ENCODE peak calls at places on chromosomes 13 and 19, in nine cellular contexts. W, E, K, R, I, Q, T, C and X are unnamed samples.

GRCh38 chr13:39531646-39532045 is 71.3 kb downstream of the LHFPL6 start:
- DNase-seq in W (no peak), E (no peak), K (no peak), R (no peak), I (no peak), Q (no peak), T (no peak), C (no peak), X (no peak)

GRCh38 chr19:40267601-40267997 is 17.5 kb downstream of the AKT2 start:
- DNase-seq in W (no peak), E (no peak), K (no peak), R (no peak), I (no peak), Q (no peak), T (no peak), C (no peak), X (no peak)

GRCh38 chr13:84616864-84617263 is 734.6 kb upstream of the SLITRK1 start:
- DNase-seq in W (no peak), E (no peak), K (no peak), R (no peak), I (no peak), Q (no peak), T (no peak), C (no peak), X (no peak)

GRCh38 chr19:10773969-10774368 is 56.1 kb downstream of the DNM2 start:
- DNase-seq in W (no peak), E (no peak), K (no peak), R (no peak), I (no peak), Q (no peak), T (no peak), C (no peak), X (no peak)

GRCh38 chr13:32902898-32903297 is 113.3 kb upstream of the KL start:
- DNase-seq in W (no peak), E (peak; percentile 88), K (peak; percentile 44), R (peak; percentile 28), I (no peak), Q (no peak), T (no peak), C (no peak), X (no peak)

GRCh38 chr13:85265296-85265695 is 533.9 kb downstream of the SLITRK6 start:
- DNase-seq in W (no peak), E (no peak), K (no peak), R (no peak), I (no peak), Q (no peak), T (no peak), C (no peak), X (no peak)

GRCh38 chr13:51557875-51558604 is 26.2 kb upstream of the WDFY2 start:
- DNase-seq in W (no peak), E (no peak), K (no peak), R (no peak), I (no peak), Q (no peak), T (no peak), C (no peak), X (no peak)

GRCh38 chr13:29569253-29570057 is 26.0 kb downstream of the SLC7A1 start:
- DNase-seq in W (no peak), E (no peak), K (peak; percentile 85), R (no peak), I (no peak), Q (peak; percentile 52), T (no peak), C (no peak), X (peak; percentile 67)

GRCh38 chr19:8361921-8362793 is 1.8 kb upstream of the ANGPTL4 start:
- DNase-seq in W (no peak), E (peak; percentile 99), K (peak; percentile 98), R (no peak), I (peak; percentile 98), Q (peak; percentile 84), T (peak; percentile 97), C (no peak), X (peak; percentile 97)

GRCh38 chr13:29382021-29382420 is 213.5 kb downstream of the SLC7A1 start:
- DNase-seq in W (no peak), E (no peak), K (no peak), R (no peak), I (peak; percentile 81), Q (no peak), T (no peak), C (no peak), X (no peak)

GRCh38 chr19:42028304-42029216 is 34.5 kb upstream of the ATP1A3 start:
- DNase-seq in W (peak; percentile 98), E (no peak), K (no peak), R (peak; percentile 85), I (no peak), Q (peak; percentile 65), T (no peak), C (peak; percentile 80), X (no peak)

GRCh38 chr19:32976223-32976805 is 4.3 kb downstream of the FAAP24 start:
- DNase-seq in W (peak; percentile 89), E (peak; percentile 76), K (peak; percentile 85), R (peak; percentile 85), I (no peak), Q (peak; percentile 60), T (peak; percentile 71), C (peak; percentile 56), X (peak; percentile 32)

GRCh38 chr19:28066988-28067387 is 1146.0 kb downstream of the UQCRFS1 start:
- DNase-seq in W (no peak), E (no peak), K (no peak), R (no peak), I (no peak), Q (no peak), T (no peak), C (no peak), X (no peak)

GRCh38 chr19:46716013-46716671 is 772 bp downstream of the PRKD2 start:
- DNase-seq in W (peak; percentile 77), E (peak; percentile 77), K (peak; percentile 39), R (peak; percentile 75), I (no peak), Q (peak; percentile 82), T (no peak), C (peak; percentile 60), X (no peak)

GRCh38 chr13:107203146-107203847 is 635.4 kb upstream of the ARGLU1 start:
- DNase-seq in W (peak; percentile 60), E (no peak), K (no peak), R (peak; percentile 82), I (no peak), Q (peak; percentile 38), T (no peak), C (peak; percentile 6), X (no peak)

GRCh38 chr13:51770681-51771417 is 33.1 kb downstream of the DHRS12 start:
- DNase-seq in W (no peak), E (no peak), K (peak; percentile 73), R (no peak), I (peak; percentile 5), Q (no peak), T (no peak), C (no peak), X (no peak)

GRCh38 chr19:51422053-51422448 is 4.6 kb upstream of the SIGLEC10 start:
- DNase-seq in W (peak; percentile 100), E (peak; percentile 73), K (peak; percentile 86), R (peak; percentile 97), I (no peak), Q (peak; percentile 91), T (peak; percentile 89), C (peak; percentile 95), X (peak; percentile 26)

GRCh38 chr13:113092776-113093579 is 12.6 kb upstream of the F7 start:
- DNase-seq in W (no peak), E (no peak), K (no peak), R (no peak), I (no peak), Q (no peak), T (no peak), C (no peak), X (no peak)

GRCh38 chr13:96053003-96053703 is at the start of gene UGGT2:
- DNase-seq in W (peak; percentile 88), E (peak; percentile 98), K (peak; percentile 97), R (peak; percentile 90), I (peak; percentile 96), Q (peak; percentile 99), T (peak; percentile 95), C (peak; percentile 92), X (peak; percentile 93)

GRCh38 chr13:103539265-103539664 is 473.0 kb upstream of the SLC10A2 start:
- DNase-seq in W (no peak), E (no peak), K (no peak), R (peak; percentile 26), I (no peak), Q (peak; percentile 45), T (no peak), C (no peak), X (no peak)
- H3K4me3 ChIP-seq in W (no peak overlapping the region), E (no peak overlapping the region), K (no peak overlapping the region), R (no peak overlapping the region), I (no peak overlapping the region), Q (no peak overlapping the region), T (no peak overlapping the region), C (no peak overlapping the region), X (no peak overlapping the region)

DNA sequence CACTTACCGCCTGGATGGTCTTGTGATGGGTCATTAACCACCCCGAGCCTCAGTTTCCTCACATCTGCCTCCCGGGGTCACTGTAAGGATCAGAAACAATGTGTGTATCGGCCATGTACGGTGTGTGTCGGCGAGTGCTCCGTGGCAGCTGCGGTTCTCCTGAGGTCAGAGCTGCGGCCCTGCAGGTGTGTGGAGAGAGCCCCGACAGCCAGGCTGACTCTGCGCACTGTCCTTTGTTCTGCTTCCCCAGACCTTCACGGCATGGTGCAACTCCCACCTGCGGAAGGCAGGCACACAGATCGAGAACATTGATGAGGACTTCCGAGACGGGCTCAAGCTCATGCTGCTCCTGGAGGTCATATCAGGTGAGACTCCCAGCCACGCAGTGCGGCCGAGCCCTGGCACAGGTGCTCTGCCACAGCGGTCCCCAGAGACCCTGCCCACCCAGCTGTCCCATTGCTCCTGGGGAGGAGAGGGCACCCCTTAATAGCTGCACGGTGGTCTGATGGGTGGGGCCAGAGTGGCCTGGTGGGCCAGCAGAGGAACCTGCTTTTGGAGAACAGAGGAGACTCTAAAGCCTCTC is 43.8 kb downstream of the CAPN12 start:
- DNase-seq in W (no peak), E (no peak), K (no peak), R (no peak), I (no peak), Q (no peak), T (no peak), C (no peak), X (no peak)
- H3K4me1 ChIP-seq in W (peaks cover 7% of the 10 kb centered on the region), E (peaks cover 72% of the 10 kb centered on the region), K (peaks cover 77% of the 10 kb centered on the region), R (peaks cover 16% of the 10 kb centered on the region), I (peaks cover 87% of the 10 kb centered on the region), Q (no peaks in the 10 kb centered on the region), T (peaks cover 82% of the 10 kb centered on the region), C (no peaks in the 10 kb centered on the region), X (peaks cover 13% of the 10 kb centered on the region)

GRCh38 chr13:74039667-74040066 is 94.5 kb downstream of the KLF12 start:
- DNase-seq in W (no peak), E (no peak), K (no peak), R (no peak), I (no peak), Q (no peak), T (no peak), C (no peak), X (no peak)
- TF ChIP-seq POLR2AphosphoS5 in W (no peak), E (no peak), K (no peak), R (no peak), I (no peak), Q (no peak), T (no peak), C (no peak), X (no peak)

DNA sequence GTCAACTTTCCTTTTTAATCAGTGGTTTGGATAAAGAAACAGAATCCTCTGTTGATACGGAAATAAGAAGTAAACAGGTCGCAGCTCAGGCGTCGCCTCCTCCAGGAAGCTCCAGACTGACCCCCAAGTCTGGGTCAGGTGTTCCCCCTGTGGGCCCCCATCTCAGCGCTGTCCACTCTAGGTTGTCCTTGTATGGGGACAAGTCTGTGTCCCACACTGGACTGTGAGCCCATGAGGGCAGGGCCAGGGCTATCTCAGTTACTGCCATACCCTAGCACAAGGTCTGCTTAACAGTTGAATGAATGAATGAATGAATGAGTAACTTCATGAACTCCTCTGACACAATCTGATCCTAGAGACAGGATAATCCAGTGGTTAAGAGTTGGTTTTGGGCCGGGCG is 7.5 kb downstream of the CLASRP start:
- DNase-seq in W (no peak), E (no peak), K (no peak), R (no peak), I (no peak), Q (no peak), T (no peak), C (no peak), X (no peak)
- H3K4me3 ChIP-seq in W (no peak overlapping the region), E (no peak overlapping the region), K (peak overlapping the region; percentile 32), R (no peak overlapping the region), I (no peak overlapping the region), Q (no peak overlapping the region), T (no peak overlapping the region), C (no peak overlapping the region), X (no peak overlapping the region)